ENCODE peak calls at places on chromosomes 6 and 20, in six cellular contexts. G is AML-193; K is SW 1271; U is stimulated activated CD4-positive, alpha-beta T cell treated with anti-CD3 and anti-CD28 coated beads, Interleukin-15, amount 100 ng/mL, for 1 hour; X is EL; Q is NCI-H774. N is an unnamed sample.

GRCh38 chr20:12605751-12606150 is 403.0 kb upstream of the SPTLC3 start:
- DNase-seq in X (no peak), Q (no peak), G (no peak), K (no peak), U (no peak), N (no peak)

GRCh38 chr20:14142964-14143627 is 147.8 kb downstream of the MACROD2 start:
- DNase-seq in U (no peak), Q (no peak), G (no peak), K (no peak), X (peak; percentile 29), N (no peak)

GRCh38 chr6:14066782-14067406 is 50.7 kb upstream of the CD83 start:
- DNase-seq in Q (peak; percentile 64), U (no peak), G (peak; percentile 73), X (peak; percentile 76), K (no peak), N (peak; percentile 79)

GRCh38 chr6:161482517-161482903 is 208.6 kb upstream of the AGPAT4 start:
- DNase-seq in U (no peak), Q (no peak), G (no peak), X (no peak), K (no peak), N (no peak)

GRCh38 chr6:53986721-53987526 is 124.3 kb upstream of the MLIP start:
- DNase-seq in G (no peak), Q (no peak), X (no peak), U (no peak), K (no peak), N (no peak)

GRCh38 chr20:62142252-62143117 is 709 bp downstream of the PSMA7 start:
- DNase-seq in X (no peak), U (no peak), K (no peak), Q (no peak), G (no peak), N (no peak)

GRCh38 chr20:9166153-9166780 is 97.4 kb downstream of the PLCB4 start:
- DNase-seq in Q (no peak), G (no peak), K (no peak), U (no peak), X (no peak), N (no peak)

GRCh38 chr6:134316733-134317431 is 1.0 kb downstream of the SGK1 start:
- DNase-seq in Q (no peak), K (no peak), U (no peak), X (no peak), G (no peak), N (no peak)

GRCh38 chr6:10441004-10441654 is 26.3 kb upstream of the TFAP2A start:
- DNase-seq in U (no peak), X (peak; percentile 99), Q (no peak), G (peak; percentile 50), K (peak; percentile 77), N (no peak)

GRCh38 chr20:326645-327031 is 1.3 kb downstream of the SOX12 start:
- DNase-seq in X (peak; percentile 62), Q (no peak), G (no peak), U (no peak), K (no peak), N (no peak)

GRCh38 chr6:73131706-73132105 is 93.6 kb downstream of the KHDC1L start:
- DNase-seq in K (no peak), U (no peak), G (no peak), Q (no peak), X (peak; percentile 52), N (no peak)

GRCh38 chr20:21166801-21167200 is 40.9 kb downstream of the KIZ start:
- DNase-seq in U (no peak), G (peak; percentile 18), Q (no peak), X (peak; percentile 17), K (no peak), N (peak; percentile 96)

GRCh38 chr6:117829594-117830319 is 77.3 kb upstream of the SLC35F1 start:
- DNase-seq in X (peak; percentile 34), U (no peak), Q (no peak), K (no peak), G (no peak), N (peak; percentile 25)

GRCh38 chr6:89281779-89282246 is 33.3 kb downstream of the GABRR2 start:
- DNase-seq in K (no peak), Q (peak; percentile 29), U (no peak), G (peak; percentile 85), X (peak; percentile 50), N (peak; percentile 82)

GRCh38 chr6:85483041-85483700 is 33.3 kb downstream of the NT5E start:
- DNase-seq in K (peak; percentile 57), Q (peak; percentile 75), U (peak; percentile 51), X (peak; percentile 77), G (peak; percentile 67), N (peak; percentile 67)

GRCh38 chr20:57680131-57680716 is 29.6 kb downstream of the PMEPA1 start:
- DNase-seq in G (no peak), U (no peak), X (no peak), Q (no peak), K (no peak), N (no peak)

GRCh38 chr6:41531591-41532582 is 14.3 kb upstream of the FOXP4 start:
- DNase-seq in U (no peak), G (no peak), Q (peak; percentile 28), K (no peak), X (peak; percentile 61), N (no peak)

GRCh38 chr20:2451939-2452732 is 18.5 kb downstream of the SNRPB start:
- DNase-seq in U (peak; percentile 17), X (peak; percentile 75), Q (peak; percentile 40), K (peak; percentile 31), G (peak; percentile 38), N (peak; percentile 80)

GRCh38 chr6:107655245-107655644 is 165.3 kb downstream of the SOBP start:
- DNase-seq in G (peak; percentile 19), K (no peak), U (no peak), X (no peak), Q (no peak), N (peak; percentile 22)

GRCh38 chr20:31590717-31591225 is 14.3 kb upstream of the ID1 start:
- DNase-seq in X (no peak), U (no peak), Q (no peak), K (no peak), G (no peak), N (no peak)

GRCh38 chr6:235763-236360 is 56.4 kb upstream of the DUSP22 start:
- DNase-seq in X (peak; percentile 66), U (no peak), K (no peak), Q (no peak), G (no peak), N (peak; percentile 14)

GRCh38 chr6:159720708-159721107 is 6.6 kb upstream of the WTAP start:
- DNase-seq in Q (peak; percentile 53), K (no peak), U (no peak), X (no peak), G (peak; percentile 25), N (no peak)